ENCODE peak calls at places on chromosomes 5 and 9, in seven cellular contexts. O, V, R, X, F, L and E are unnamed samples.

GRCh38 chr5:57327934-57328333 is 154.1 kb downstream of the GPBP1 start:
- DNase-seq in V (peak; percentile 88), O (no peak), R (no peak), F (no peak), X (no peak), L (peak; percentile 31), E (no peak)

GRCh38 chr5:141855265-141856029 is 22.8 kb downstream of the PCDH1 start:
- DNase-seq in F (peak; percentile 85), R (no peak), V (no peak), O (no peak), X (peak; percentile 60), L (peak; percentile 57), E (no peak)

GRCh38 chr9:5557606-5558587 is 47.6 kb downstream of the PDCD1LG2 start:
- DNase-seq in L (no peak), V (no peak), R (no peak), O (no peak), X (no peak), F (peak; percentile 79), E (no peak)

GRCh38 chr9:967851-968641 is 8.4 kb upstream of the DMRT3 start:
- DNase-seq in L (no peak), X (no peak), R (no peak), F (no peak), O (no peak), V (no peak), E (no peak)

GRCh38 chr5:135222171-135222681 is 176.8 kb downstream of the MACROH2A1 start:
- DNase-seq in V (peak; percentile 47), L (peak; percentile 45), R (no peak), X (no peak), F (peak; percentile 61), O (no peak), E (no peak)

GRCh38 chr5:118111956-118112355 is 876.4 kb downstream of the DTWD2 start:
- DNase-seq in O (no peak), X (no peak), L (no peak), V (no peak), R (no peak), F (no peak), E (no peak)

GRCh38 chr9:134734270-134734669 is 92.7 kb downstream of the COL5A1 start:
- DNase-seq in R (peak; percentile 21), L (no peak), V (no peak), O (no peak), F (no peak), X (no peak), E (no peak)

GRCh38 chr5:35237580-35238376 is 7.5 kb upstream of the PRLR start:
- DNase-seq in O (no peak), V (no peak), R (no peak), X (no peak), F (no peak), L (no peak), E (no peak)

GRCh38 chr5:67364381-67364970 is 167.9 kb upstream of the CD180 start:
- DNase-seq in O (no peak), F (no peak), R (no peak), L (no peak), X (no peak), V (no peak), E (no peak)

GRCh38 chr9:36770025-36770424 is 197.3 kb downstream of the MELK start:
- DNase-seq in X (no peak), O (no peak), V (no peak), L (no peak), R (no peak), F (no peak), E (no peak)

GRCh38 chr9:95494022-95494415 is 22.8 kb downstream of the PTCH1 start:
- DNase-seq in F (no peak), V (no peak), L (no peak), X (no peak), O (no peak), R (no peak), E (no peak)

GRCh38 chr5:38961691-38962090 is 112.5 kb downstream of the RICTOR start:
- DNase-seq in F (no peak), X (no peak), O (no peak), L (no peak), V (no peak), R (no peak), E (no peak)

GRCh38 chr5:45697211-45697610 is 1.0 kb upstream of the HCN1 start:
- DNase-seq in F (no peak), O (no peak), R (no peak), L (no peak), V (no peak), X (no peak), E (no peak)

GRCh38 chr5:22470408-22470807 is 382.7 kb downstream of the CDH12 start:
- DNase-seq in X (no peak), F (no peak), O (no peak), L (no peak), R (no peak), V (no peak), E (no peak)

GRCh38 chr5:150401076-150401375 is 11.7 kb downstream of the CD74 start:
- DNase-seq in F (no peak), O (no peak), V (no peak), R (no peak), X (no peak), L (no peak), E (no peak)

GRCh38 chr5:11013793-11014192 is 252.8 kb upstream of the DAP start:
- DNase-seq in F (no peak), V (no peak), O (no peak), X (peak; percentile 37), R (no peak), L (no peak), E (no peak)

GRCh38 chr5:158246661-158247060 is 387.7 kb upstream of the CLINT1 start:
- DNase-seq in F (no peak), V (no peak), X (no peak), L (no peak), O (no peak), R (no peak), E (no peak)

GRCh38 chr5:168301593-168302388 is 10.3 kb downstream of the WWC1 start:
- DNase-seq in F (no peak), O (no peak), L (peak; percentile 79), V (peak; percentile 88), R (no peak), X (no peak), E (no peak)

GRCh38 chr9:133607976-133608375 is 1.2 kb downstream of the FAM163B start:
- DNase-seq in L (no peak), O (no peak), V (no peak), F (no peak), X (peak; percentile 10), R (no peak), E (no peak)

GRCh38 chr5:6568909-6569308 is 63.9 kb downstream of the NSUN2 start:
- DNase-seq in F (no peak), R (no peak), O (no peak), V (no peak), L (no peak), X (no peak), E (no peak)

GRCh38 chr5:14187660-14188059 is 44.5 kb downstream of the TRIO start:
- DNase-seq in X (no peak), V (no peak), L (no peak), R (peak; percentile 83), F (no peak), O (no peak), E (no peak)

GRCh38 chr9:84255701-84256100 is 84.9 kb downstream of the SLC28A3 start:
- DNase-seq in L (no peak), V (no peak), R (no peak), X (no peak), O (no peak), F (no peak), E (no peak)

DNA sequence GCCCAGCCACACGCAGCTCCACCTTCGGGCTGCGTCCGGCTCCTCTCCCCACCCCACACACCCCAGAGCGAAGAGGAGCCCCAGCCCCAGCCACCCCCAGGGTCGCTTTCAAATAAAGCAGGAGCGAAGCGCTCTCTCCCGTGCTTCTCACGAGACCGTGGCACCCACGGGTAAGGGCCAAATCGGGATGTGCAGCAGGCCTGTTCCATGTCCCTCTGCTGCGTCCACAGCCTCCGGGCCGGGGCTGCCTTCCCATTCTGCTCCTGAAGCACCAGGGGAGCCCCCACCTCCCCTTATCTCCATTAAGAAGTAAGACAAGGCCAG is 59.8 kb downstream of the KCNT1 start:
- DNase-seq in F (no peak), R (no peak), X (no peak), L (no peak), O (no peak), V (no peak), E (no peak)
- H3K27me3 ChIP-seq in F (peaks cover 4% of the 10 kb centered on the region), R (no peaks in the 10 kb centered on the region), X (peaks cover 7% of the 10 kb centered on the region), L (peaks cover 26% of the 10 kb centered on the region), O (no peaks in the 10 kb centered on the region), V (no peaks in the 10 kb centered on the region), E (no peaks in the 10 kb centered on the region)

GRCh38 chr9:113548221-113549041 is 84.9 kb downstream of the RGS3 start:
- DNase-seq in V (peak; percentile 25), L (peak; percentile 62), X (peak; percentile 73), R (peak; percentile 30), F (peak; percentile 89), O (peak; percentile 88), E (no peak)
- H3K27ac ChIP-seq in V (no peak overlapping the region), L (peak overlapping the region; percentile 84), X (peak overlapping the region; percentile 88), R (no peak overlapping the region), F (peak overlapping the region; percentile 76), O (peak overlapping the region; percentile 80), E (peak overlapping the region; percentile 73)

GRCh38 chr5:42148813-42149212 is 223.7 kb downstream of the FBXO4 start:
- DNase-seq in O (no peak), L (no peak), X (no peak), F (no peak), R (no peak), V (no peak), E (no peak)
- H3K4me3 ChIP-seq in O (no peak overlapping the region), L (no peak overlapping the region), X (no peak overlapping the region), F (no peak overlapping the region), R (no peak overlapping the region), V (no peak overlapping the region), E (no peak overlapping the region)

GRCh38 chr9:130665029-130665430 is 636 bp downstream of the PRDM12 start:
- DNase-seq in F (no peak), L (no peak), X (no peak), O (no peak), V (no peak), R (no peak), E (no peak)

GRCh38 chr9:130666393-130667116 is 2.2 kb downstream of the PRDM12 start:
- DNase-seq in O (no peak), X (no peak), F (no peak), L (no peak), V (no peak), R (no peak), E (no peak)

GRCh38 chr9:130664191-130665028 is at the start of gene PRDM12:
- DNase-seq in V (no peak), X (no peak), O (no peak), R (no peak), F (no peak), L (no peak), E (no peak)

GRCh38 chr9:130667117-130667430 is 2.7 kb downstream of the PRDM12 start:
- DNase-seq in R (no peak), L (no peak), X (no peak), V (no peak), O (no peak), F (no peak), E (no peak)

GRCh38 chr9:130665431-130666392 is 1.3 kb downstream of the PRDM12 start:
- DNase-seq in L (no peak), V (no peak), R (no peak), F (no peak), O (no peak), X (no peak), E (no peak)
- H3K27me3 ChIP-seq in L (peaks cover 82% of the 10 kb centered on the region), V (peaks cover 75% of the 10 kb centered on the region), R (peaks cover 65% of the 10 kb centered on the region), F (peaks cover 80% of the 10 kb centered on the region), O (peaks cover 65% of the 10 kb centered on the region), X (peaks cover 89% of the 10 kb centered on the region), E (peaks cover 89% of the 10 kb centered on the region)

GRCh38 chr9:69874301-69875060 is 53.9 kb downstream of the CFAP95 start:
- DNase-seq in F (no peak), L (no peak), V (no peak), R (no peak), X (no peak), O (no peak), E (no peak)
- H3K27ac ChIP-seq in F (no peak overlapping the region), L (no peak overlapping the region), V (no peak overlapping the region), R (no peak overlapping the region), X (peak overlapping the region; percentile 23), O (no peak overlapping the region), E (no peak overlapping the region)